ENCODE peak calls at places on chromosomes 6 and 20, in six cellular contexts. C, U, O, J, V and E are unnamed samples.

GRCh38 chr6:154569136-154569862 is 58.8 kb upstream of the CNKSR3 start:
- DNase-seq in C (no peak), U (no peak), O (no peak), J (no peak), V (no peak), E (no peak)

GRCh38 chr6:74607934-74608333 is 597.9 kb downstream of the COL12A1 start:
- DNase-seq in C (peak), U (no peak), O (no peak), J (no peak), V (no peak), E (no peak)

GRCh38 chr6:104930939-104931338 is 26.0 kb upstream of the LIN28B start:
- DNase-seq in C (no peak), U (no peak), O (no peak), J (no peak), V (no peak), E (no peak)

GRCh38 chr6:12865782-12866181 is 149.2 kb downstream of the PHACTR1 start:
- DNase-seq in C (no peak), U (no peak), O (no peak), J (no peak), V (no peak), E (no peak)

GRCh38 chr6:149317656-149318571 is at the start of gene TAB2:
- DNase-seq in C (peak), U (peak), O (no peak), J (peak), V (peak), E (peak)

GRCh38 chr20:14845199-14846160 is 508.1 kb upstream of the FLRT3 start:
- DNase-seq in C (peak), U (no peak), O (peak), J (no peak), V (no peak), E (no peak)

GRCh38 chr20:58344741-58345140 is 35.2 kb downstream of the RAB22A start:
- DNase-seq in C (peak), U (no peak), O (no peak), J (no peak), V (no peak), E (peak)

GRCh38 chr6:102390541-102390940 is 997.0 kb downstream of the GRIK2 start:
- DNase-seq in C (no peak), U (no peak), O (no peak), J (no peak), V (no peak), E (no peak)

GRCh38 chr20:23234311-23235078 is 116.1 kb upstream of the NXT1 start:
- DNase-seq in C (peak), U (no peak), O (no peak), J (no peak), V (no peak), E (peak)

GRCh38 chr6:26233608-26234420 is 131.2 kb upstream of the BTN3A2 start:
- DNase-seq in C (peak), U (peak), O (no peak), J (no peak), V (peak), E (peak)

GRCh38 chr6:166507380-166507779 is 79.1 kb downstream of the RAMACL start:
- DNase-seq in C (no peak), U (no peak), O (no peak), J (no peak), V (no peak), E (no peak)

GRCh38 chr6:165889636-165890403 is 226.8 kb upstream of the PDE10A start:
- DNase-seq in C (peak), U (no peak), O (no peak), J (no peak), V (no peak), E (peak)

GRCh38 chr6:18555750-18556149 is 168.6 kb downstream of the RNF144B start:
- DNase-seq in C (no peak), U (no peak), O (no peak), J (no peak), V (no peak), E (no peak)

GRCh38 chr20:63457737-63458136 is 14.7 kb downstream of the KCNQ2 start:
- DNase-seq in C (peak), U (peak), O (peak), J (no peak), V (peak), E (peak)

GRCh38 chr6:159682265-159682664 is 10.8 kb downstream of the SOD2 start:
- DNase-seq in C (peak), U (no peak), O (no peak), J (no peak), V (no peak), E (no peak)

GRCh38 chr6:21064716-21065340 is 528.7 kb upstream of the SOX4 start:
- DNase-seq in C (no peak), U (no peak), O (no peak), J (no peak), V (no peak), E (peak)

GRCh38 chr6:13395272-13396237 is 67.2 kb upstream of the TBC1D7 start:
- DNase-seq in C (peak), U (no peak), O (no peak), J (no peak), V (no peak), E (peak)

GRCh38 chr6:91127752-91128151 is 540.9 kb upstream of the MAP3K7 start:
- DNase-seq in C (no peak), U (no peak), O (no peak), J (no peak), V (no peak), E (no peak)

GRCh38 chr6:624979-625378 is 31.9 kb downstream of the HUS1B start:
- DNase-seq in C (peak), U (no peak), O (no peak), J (no peak), V (no peak), E (peak)